ENCODE peak calls at places on chromosomes 11 and 22, in four cellular contexts. L is AG04450; S is CD4-positive, alpha-beta T cell; H is tibial artery. P is an unnamed sample.

GRCh38 chr11:127491589-127491988 is 491.0 kb upstream of the KIRREL3 start:
- DNase-seq in L (no peak), S (no peak), H (no peak), P (no peak)

GRCh38 chr11:46333129-46333947 is 13.9 kb upstream of the DGKZ start:
- DNase-seq in L (no peak), S (peak), H (no peak), P (no peak)

GRCh38 chr11:131840542-131840941 is 470.1 kb downstream of the NTM start:
- DNase-seq in L (no peak), S (no peak), H (no peak), P (no peak)

GRCh38 chr11:113138731-113139130 is 175.7 kb upstream of the TTC12 start:
- DNase-seq in L (no peak), S (no peak), H (no peak), P (no peak)

GRCh38 chr11:68338041-68338800 is 25.8 kb downstream of the LRP5 start:
- DNase-seq in L (peak), S (no peak), H (peak), P (peak)

GRCh38 chr22:19814428-19814827 is 40.2 kb downstream of the GNB1L start:
- DNase-seq in L (no peak), S (no peak), H (no peak), P (no peak)

GRCh38 chr11:77819921-77820564 is 479 bp downstream of the RSF1 start:
- DNase-seq in L (no peak), S (peak), H (peak), P (peak)

GRCh38 chr11:10657308-10658271 is 36.0 kb downstream of the IRAG1 start:
- DNase-seq in L (peak), S (no peak), H (no peak), P (no peak)

GRCh38 chr11:72349616-72350218 is 84.6 kb downstream of the CLPB start:
- DNase-seq in L (no peak), S (no peak), H (no peak), P (no peak)

GRCh38 chr22:28018461-28018927 is 99.4 kb upstream of the PITPNB start:
- DNase-seq in L (no peak), S (no peak), H (peak), P (no peak)

GRCh38 chr11:121553806-121554205 is 101.0 kb upstream of the SORL1-AS1 start:
- DNase-seq in L (no peak), S (no peak), H (no peak), P (no peak)

GRCh38 chr11:75475767-75476650 is 43.0 kb upstream of the KLHL35 start:
- DNase-seq in L (no peak), S (no peak), H (peak), P (no peak)

GRCh38 chr22:36430863-36431262 is 43.1 kb upstream of the MYH9 start:
- DNase-seq in L (no peak), S (no peak), H (no peak), P (no peak)

GRCh38 chr11:17277024-17277584 is 565 bp downstream of the NUCB2 start:
- DNase-seq in L (no peak), S (no peak), H (peak), P (no peak)

GRCh38 chr11:46564459-46564858 is 29.4 kb downstream of the AMBRA1 start:
- DNase-seq in L (no peak), S (no peak), H (no peak), P (no peak)

GRCh38 chr11:92698742-92699141 is 270.7 kb upstream of the MTNR1B start:
- DNase-seq in L (no peak), S (no peak), H (no peak), P (no peak)

GRCh38 chr11:10866893-10867331 is 9.1 kb upstream of the ZBED5 start:
- DNase-seq in L (peak), S (no peak), H (no peak), P (no peak)

GRCh38 chr11:7858001-7858400 is 61.3 kb upstream of the OR5P2 start:
- DNase-seq in L (no peak), S (no peak), H (no peak), P (no peak)

DNA sequence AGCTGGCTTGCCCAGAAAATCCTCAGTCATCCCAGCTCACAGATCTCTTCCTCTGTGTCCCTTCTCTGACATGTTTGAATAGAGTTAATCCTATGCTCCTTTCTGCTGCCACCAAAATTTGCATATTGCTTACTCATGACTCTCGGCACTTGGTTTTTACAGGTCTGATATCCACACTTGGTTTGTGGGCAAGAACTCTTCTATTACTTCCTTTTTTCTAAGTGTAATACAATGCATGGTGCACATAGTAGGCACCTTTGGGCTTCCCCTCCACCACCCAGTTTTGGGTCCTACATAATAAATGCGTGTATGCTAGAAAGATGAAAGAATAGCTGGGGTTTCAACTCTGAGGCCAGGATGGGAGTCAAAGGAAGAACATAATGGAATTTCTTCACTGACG is 69.7 kb upstream of the GRK3 start:
- DNase-seq in L (no peak), S (no peak), H (no peak), P (no peak)
- H3K27ac ChIP-seq in L (no peak), S (no peak), H (no peak), P (no peak)

DNA sequence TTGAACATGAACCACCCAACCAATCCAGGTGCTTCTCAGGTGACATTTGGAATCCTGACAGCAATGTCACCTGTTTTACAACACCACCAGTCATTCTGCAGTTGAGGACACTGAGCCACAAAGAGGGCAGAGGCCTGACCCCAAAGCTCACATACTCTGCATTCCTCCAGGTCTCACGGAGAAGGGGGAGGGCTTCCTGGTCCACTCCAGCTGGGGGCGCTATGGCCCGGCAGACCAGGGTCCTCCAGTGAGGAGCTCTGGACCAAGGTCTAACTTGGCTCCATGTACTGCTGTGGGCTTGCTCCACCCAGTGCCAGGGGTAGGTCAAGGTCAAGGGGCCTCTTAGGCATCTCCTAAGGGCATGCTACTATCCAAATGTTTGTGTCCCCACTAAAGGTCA is 1.5 kb upstream of the PNPLA3 start:
- DNase-seq in L (no peak), S (no peak), H (no peak), P (no peak)
- H3K27ac ChIP-seq in L (peak), S (no peak), H (no peak), P (no peak)

GRCh38 chr22:31891366-31892079 is 52.8 kb upstream of the YWHAH start:
- DNase-seq in L (no peak), S (no peak), H (no peak), P (no peak)
- H3K27ac ChIP-seq in L (no peak), S (no peak), H (no peak), P (peak)

DNA sequence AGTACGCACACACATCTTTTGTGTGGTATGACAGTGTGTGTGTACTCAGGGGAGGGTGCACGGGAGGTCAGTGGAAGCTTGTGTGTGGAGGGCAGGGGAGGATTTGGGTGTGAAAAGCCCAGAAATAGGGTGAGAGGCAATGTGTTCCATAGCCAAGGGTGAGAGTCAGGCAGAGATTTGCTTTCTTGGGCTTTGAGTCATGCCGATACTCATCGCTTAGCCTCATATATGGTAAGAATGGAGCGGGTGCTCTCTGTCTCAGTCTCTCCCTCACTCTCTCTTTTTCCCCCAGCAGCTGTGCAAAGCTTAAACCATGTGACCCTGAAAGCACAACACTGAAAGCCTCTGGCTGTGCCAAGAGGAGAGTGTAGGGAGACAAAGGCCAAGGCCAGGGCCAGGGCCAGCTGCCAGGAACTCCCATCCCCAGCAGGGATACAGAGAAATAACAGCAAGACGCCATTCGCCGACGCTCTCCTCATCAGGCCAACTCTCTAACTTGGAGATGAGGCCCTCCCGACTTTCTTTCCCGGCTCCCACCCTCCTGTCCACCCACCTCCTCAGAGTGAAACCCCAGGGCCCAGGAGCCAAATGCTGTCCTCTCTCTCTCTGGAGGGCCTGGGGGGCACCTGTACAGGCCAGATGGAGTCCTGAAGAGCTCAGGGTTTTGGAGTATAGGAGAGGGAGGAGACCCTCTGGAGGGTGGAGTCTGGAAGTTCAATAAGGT is 20.3 kb upstream of the MICAL3 start:
- DNase-seq in L (no peak), S (no peak), H (no peak), P (peak)
- H3K27ac ChIP-seq in L (peak), S (no peak), H (peak), P (peak)

GRCh38 chr11:94656968-94657367 is 89.8 kb downstream of the PIWIL4 start:
- DNase-seq in L (no peak), S (no peak), H (no peak), P (no peak)
- H3K27ac ChIP-seq in L (no peak), S (no peak), H (no peak), P (no peak)

GRCh38 chr11:105367129-105367528 is 227.6 kb upstream of the CARD18 start:
- DNase-seq in L (no peak), S (no peak), H (no peak), P (no peak)
- H3K27ac ChIP-seq in L (no peak), S (no peak), H (no peak), P (no peak)

DNA sequence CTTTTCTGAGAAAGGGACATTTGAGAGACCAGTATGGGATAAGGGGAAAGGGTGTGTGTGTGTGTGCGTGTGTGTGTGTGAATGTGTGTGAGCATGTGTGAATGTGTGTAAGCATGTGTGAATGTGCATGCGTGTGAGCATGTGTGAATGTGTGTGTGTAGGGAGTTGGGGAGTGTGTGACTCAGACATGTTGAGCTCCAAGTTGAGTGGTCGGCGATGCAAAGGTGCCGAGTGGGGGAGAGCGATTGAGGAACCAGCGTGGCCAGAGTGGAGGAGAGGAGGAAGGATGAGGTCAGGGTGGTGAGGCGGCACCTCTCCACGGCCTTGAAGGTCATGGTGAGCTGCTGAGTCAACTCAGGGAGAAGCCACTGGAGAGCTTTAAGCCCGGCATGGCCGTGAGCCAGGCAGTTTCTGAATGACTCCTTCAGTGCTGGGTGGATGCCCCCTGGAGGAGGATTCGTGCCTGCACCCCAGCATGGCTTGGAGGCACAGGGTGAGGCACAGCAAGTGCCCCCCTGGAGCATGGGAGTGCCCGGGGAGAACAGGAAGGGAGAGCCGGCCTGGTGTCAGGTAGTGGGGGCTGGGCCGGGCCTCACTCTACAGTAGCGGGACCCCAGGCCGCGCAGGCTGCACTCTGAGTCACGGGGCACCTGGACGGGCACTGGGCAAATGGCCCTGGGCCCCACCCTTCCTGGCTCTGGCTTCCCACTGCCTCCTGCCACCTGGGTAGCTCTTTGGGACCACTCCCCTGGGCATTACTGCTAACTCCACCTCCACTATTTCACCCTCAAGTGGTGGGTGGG is 8.2 kb upstream of the CCDC88B start:
- DNase-seq in L (peak), S (peak), H (peak), P (no peak)
- H3K27ac ChIP-seq in L (no peak), S (no peak), H (no peak), P (no peak)

GRCh38 chr22:31615940-31616314 is 46.1 kb downstream of the PISD start:
- DNase-seq in L (no peak), S (no peak), H (no peak), P (no peak)
- H3K27ac ChIP-seq in L (no peak), S (peak), H (no peak), P (no peak)

GRCh38 chr11:18939314-18939713 is at the start of gene MRGPRX1:
- DNase-seq in L (no peak), S (no peak), H (no peak), P (no peak)

GRCh38 chr11:18934195-18934808 is 4.9 kb downstream of the MRGPRX1 start:
- DNase-seq in L (no peak), S (no peak), H (no peak), P (no peak)

GRCh38 chr11:18936002-18936673 is 3.1 kb downstream of the MRGPRX1 start:
- DNase-seq in L (no peak), S (no peak), H (no peak), P (no peak)
- H3K27ac ChIP-seq in L (no peak), S (no peak), H (no peak), P (no peak)